ENCODE peak calls at places on chromosomes 6 and 20, in four cellular contexts. L is K562, V is GM12878, Q is HepG2. C is an unnamed sample.

GRCh38 chr6:33428219-33428890 is 8.5 kb downstream of the SYNGAP1 start:
- DNase-seq in Q (peak; percentile 79), V (no peak), L (peak; percentile 77), C (peak; percentile 71)

GRCh38 chr6:85436408-85436807 is 13.5 kb upstream of the NT5E start:
- DNase-seq in V (no peak), L (no peak), Q (no peak), C (no peak)

GRCh38 chr6:37516076-37516919 is 16.6 kb upstream of the CCDC167 start:
- DNase-seq in V (peak; percentile 78), Q (peak; percentile 39), L (no peak), C (peak; percentile 79)

GRCh38 chr6:140857734-140858380 is 1274.9 kb upstream of the GJE1 start:
- DNase-seq in L (no peak), Q (no peak), V (no peak), C (no peak)

GRCh38 chr6:170177383-170178265 is 113.3 kb downstream of the DLL1 start:
- DNase-seq in L (no peak), Q (no peak), V (no peak), C (peak; percentile 42)

GRCh38 chr6:107576852-107577251 is 86.9 kb downstream of the SOBP start:
- DNase-seq in V (no peak), L (no peak), Q (no peak), C (no peak)

GRCh38 chr6:89985744-89986493 is 91.7 kb downstream of the GJA10 start:
- DNase-seq in L (peak; percentile 17), V (no peak), Q (no peak), C (peak; percentile 45)

GRCh38 chr20:47934761-47935160 is 149.5 kb upstream of the SULF2 start:
- DNase-seq in L (no peak), V (no peak), Q (no peak), C (no peak)

GRCh38 chr6:12594541-12594893 is 122.0 kb upstream of the PHACTR1 start:
- DNase-seq in V (no peak), Q (no peak), L (no peak), C (no peak)

GRCh38 chr6:1535295-1535694 is 74.4 kb upstream of the FOXC1 start:
- DNase-seq in Q (no peak), V (no peak), L (no peak), C (no peak)

GRCh38 chr6:154352898-154353585 is 3.6 kb downstream of the IPCEF1 start:
- DNase-seq in V (peak; percentile 84), L (no peak), Q (no peak), C (no peak)

GRCh38 chr6:168962886-168963285 is 290.8 kb downstream of the THBS2 start:
- DNase-seq in L (no peak), Q (no peak), V (no peak), C (no peak)

GRCh38 chr20:49029203-49029602 is 16.9 kb upstream of the CSE1L start:
- DNase-seq in V (no peak), L (no peak), Q (no peak), C (no peak)
- TF ChIP-seq POLR2AphosphoS5 in V (no peak), L (no peak), Q (no peak), C (no peak)

DNA sequence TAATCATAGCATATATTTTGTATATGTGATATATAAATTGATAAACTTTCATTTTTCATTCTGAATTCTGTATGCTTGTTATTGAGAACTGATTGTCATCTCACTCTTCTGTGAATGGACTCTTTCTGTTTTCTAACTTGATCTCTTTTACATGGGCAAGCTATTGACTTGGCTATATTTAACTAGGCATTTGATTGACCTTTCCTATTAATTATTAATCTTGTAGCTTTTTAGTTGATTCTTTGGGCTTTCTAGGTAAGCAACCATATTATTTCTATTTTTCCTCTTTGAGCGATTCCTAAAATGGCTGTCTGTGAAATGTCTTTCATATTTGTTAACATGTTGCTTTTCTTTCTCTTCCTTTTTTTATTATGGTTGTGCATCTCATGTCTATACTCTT is 347.1 kb downstream of the CDKAL1 start:
- DNase-seq in Q (no peak), V (no peak), L (no peak), C (no peak)
- H3K27ac ChIP-seq in Q (no peak overlapping the region), V (no peak overlapping the region), L (no peak overlapping the region), C (no peak overlapping the region)

GRCh38 chr6:83308833-83309232 is 115.7 kb downstream of the RWDD2A start:
- DNase-seq in L (no peak), Q (no peak), V (no peak), C (no peak)

GRCh38 chr6:83313880-83314279 is 117.0 kb downstream of the ME1 start:
- DNase-seq in L (no peak), V (no peak), Q (no peak), C (no peak)

GRCh38 chr6:83309344-83309743 is 116.2 kb downstream of the RWDD2A start:
- DNase-seq in V (no peak), L (no peak), Q (no peak), C (no peak)

GRCh38 chr6:83310046-83310445 is 116.9 kb downstream of the RWDD2A start:
- DNase-seq in Q (no peak), L (no peak), V (no peak), C (no peak)

DNA sequence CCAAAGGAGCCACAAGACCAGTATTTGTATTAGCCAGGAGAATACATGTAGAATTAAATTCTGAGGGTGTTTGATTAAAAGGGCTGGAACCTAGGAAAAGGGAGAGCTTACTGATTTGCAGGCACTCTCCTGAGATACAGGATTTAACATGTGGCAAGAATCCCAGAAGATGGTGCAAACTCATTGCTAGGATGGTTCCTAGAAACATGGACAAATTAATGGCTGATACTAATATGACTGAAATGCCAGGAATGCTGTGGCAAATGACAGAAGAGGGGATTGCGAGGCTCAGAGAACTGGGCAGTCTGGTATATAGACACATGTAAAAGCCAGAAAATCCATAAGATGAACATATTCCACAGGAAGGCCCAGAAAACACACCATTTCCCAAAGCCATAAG is 118.1 kb downstream of the RWDD2A start:
- DNase-seq in V (no peak), L (no peak), Q (no peak), C (no peak)
- TF ChIP-seq SMC3 in V (no peak), L (no peak), Q (no peak), C (no peak)

GRCh38 chr6:71284785-71285184 is 3.8 kb upstream of the OGFRL1 start:
- DNase-seq in V (no peak), L (no peak), Q (no peak), C (no peak)

GRCh38 chr6:71289039-71289801 is 609 bp downstream of the OGFRL1 start:
- DNase-seq in V (no peak), L (no peak), Q (no peak), C (peak; percentile 83)

GRCh38 chr6:71287926-71288227 is 734 bp upstream of the OGFRL1 start:
- DNase-seq in L (no peak), V (peak; percentile 65), Q (no peak), C (no peak)

GRCh38 chr6:71288228-71289038 is at the start of gene OGFRL1:
- DNase-seq in L (no peak), V (no peak), Q (peak; percentile 14), C (peak; percentile 96)

DNA sequence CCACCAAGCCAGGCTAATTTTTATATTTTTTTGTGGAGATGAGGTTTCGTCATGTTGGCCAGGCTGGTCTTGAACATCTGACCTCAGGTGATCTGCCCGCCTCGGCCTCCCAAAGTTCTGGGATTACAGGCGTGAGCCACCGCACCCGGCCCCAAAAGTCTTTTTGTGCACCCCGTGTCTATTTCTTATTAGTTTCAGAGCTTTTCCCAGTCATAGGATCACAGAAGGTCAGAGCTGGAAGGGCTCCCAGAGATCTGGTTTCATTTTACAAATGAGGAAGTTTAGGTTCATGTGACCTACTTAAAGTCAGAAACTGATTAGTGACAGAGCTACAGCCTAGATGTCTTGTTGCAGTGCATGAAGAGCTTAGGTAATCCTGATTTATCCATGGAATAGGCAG is 1.6 kb upstream of the OGFRL1 start:
- DNase-seq in Q (no peak), V (no peak), L (no peak), C (no peak)
- TF ChIP-seq POLR2AphosphoS5 in Q (no peak), V (no peak), L (no peak), C (no peak)

DNA sequence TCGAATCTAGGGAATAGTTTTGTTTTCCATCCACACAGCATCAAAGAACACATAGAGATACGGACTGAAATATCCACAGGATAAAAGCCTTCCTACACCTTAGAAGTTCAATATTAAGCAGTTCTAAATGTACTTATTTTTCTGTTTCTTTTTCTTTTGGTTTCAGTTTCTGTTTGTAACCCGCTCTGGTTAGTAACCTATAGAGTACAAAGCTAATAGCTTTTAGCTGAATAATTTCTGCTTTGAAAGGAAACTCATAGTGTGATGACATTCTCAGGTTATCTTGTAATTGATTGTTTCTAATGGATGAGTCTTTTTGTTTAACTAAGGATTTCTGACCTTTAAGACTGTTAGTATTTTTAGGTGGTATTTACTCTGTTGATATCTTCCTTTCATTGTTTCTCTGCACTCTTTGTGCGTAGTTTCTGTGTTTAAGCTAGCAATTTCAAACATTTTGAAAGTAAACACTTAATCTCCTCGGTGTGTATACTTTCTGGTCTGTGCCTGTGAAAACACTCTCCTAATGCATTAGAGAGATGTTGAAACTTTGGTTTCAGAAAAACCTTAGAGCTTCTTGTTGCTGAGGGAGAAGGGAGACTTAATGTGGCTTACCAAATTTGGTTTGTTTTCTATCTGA is 385.5 kb downstream of the HDGFL1 start:
- DNase-seq in V (no peak), Q (peak; percentile 4), L (no peak), C (no peak)
- H3K27ac ChIP-seq in V (peak overlapping the region; percentile 24), Q (no peak overlapping the region), L (no peak overlapping the region), C (peak overlapping the region; percentile 16)

C was measured in SK-N-SH.